ENCODE peak calls at places on chromosomes 4 and X, in eight cellular contexts. U is A549, P is heart left ventricle, X is right lobe of liver, V is IMR-90, J is esophagus squamous epithelium, N is tibial nerve, K is suprapubic skin. I is an unnamed sample.

GRCh38 chr4:186621959-186622553 is 66.7 kb upstream of the MTNR1A start:
- DNase-seq in P (no peak), V (peak), J (no peak), K (no peak), U (no peak), X (no peak), N (no peak), I (no peak)

GRCh38 chr4:73832651-73833237 is 3.7 kb upstream of the CXCL6 start:
- DNase-seq in J (no peak), V (peak), U (no peak), X (no peak), N (no peak), K (no peak), P (no peak), I (no peak)

GRCh38 chr4:76674995-76675394 is 222.9 kb downstream of the SOWAHB start:
- DNase-seq in J (no peak), P (no peak), X (no peak), K (no peak), V (no peak), N (no peak), U (no peak), I (no peak)

GRCh38 chr4:71461422-71461821 is 122.6 kb downstream of the SLC4A4 start:
- DNase-seq in J (no peak), U (no peak), N (no peak), K (no peak), V (no peak), P (no peak), X (no peak), I (no peak)

GRCh38 chr4:26476545-26476944 is 13.7 kb downstream of the CCKAR start:
- DNase-seq in N (no peak), X (no peak), K (no peak), P (no peak), U (no peak), J (no peak), V (no peak), I (no peak)

GRCh38 chrX:74509989-74510388 is 88.7 kb downstream of the SLC16A2 start:
- DNase-seq in K (no peak), U (no peak), V (peak), X (no peak), N (no peak), J (no peak), P (no peak), I (no peak)

GRCh38 chrX:12411831-12412230 is 273.6 kb downstream of the FRMPD4 start:
- DNase-seq in X (no peak), K (no peak), J (no peak), U (no peak), V (peak), N (no peak), P (no peak), I (no peak)

GRCh38 chrX:132957211-132958085 is 981 bp downstream of the HS6ST2 start:
- DNase-seq in U (no peak), X (peak), N (no peak), K (no peak), V (no peak), J (no peak), P (no peak), I (no peak)

GRCh38 chr4:123090886-123091285 is 168.5 kb upstream of the NUDT6 start:
- DNase-seq in P (no peak), N (no peak), K (no peak), X (no peak), J (no peak), U (no peak), V (no peak), I (no peak)

GRCh38 chrX:63349307-63349706 is 1.8 kb downstream of the SPIN4 start:
- DNase-seq in P (no peak), J (no peak), V (no peak), U (no peak), K (no peak), X (no peak), N (no peak), I (no peak)

GRCh38 chr4:48642421-48643144 is 137.5 kb downstream of the FRYL start:
- DNase-seq in P (no peak), J (no peak), K (no peak), N (no peak), U (no peak), X (no peak), V (peak), I (no peak)

GRCh38 chr4:115090483-115091075 is 22.8 kb downstream of the NDST4 start:
- DNase-seq in N (no peak), J (no peak), V (peak), X (no peak), U (no peak), P (no peak), K (no peak), I (no peak)

GRCh38 chrX:131704136-131704695 is 160.3 kb downstream of the OR13H1 start:
- DNase-seq in X (peak), U (peak), K (no peak), J (peak), V (peak), P (no peak), N (no peak), I (peak)

GRCh38 chr4:61531188-61531587 is 331.1 kb downstream of the ADGRL3 start:
- DNase-seq in V (no peak), P (no peak), X (no peak), N (no peak), K (no peak), J (no peak), U (no peak), I (no peak)

GRCh38 chr4:17066241-17066640 is 167.8 kb upstream of the LDB2 start:
- DNase-seq in U (no peak), V (peak), X (no peak), N (no peak), J (no peak), K (no peak), P (no peak), I (no peak)

GRCh38 chr4:185352741-185353140 is 43.0 kb downstream of the LRP2BP start:
- DNase-seq in X (no peak), P (no peak), J (no peak), V (no peak), N (no peak), U (no peak), K (no peak), I (no peak)

GRCh38 chr4:69156913-69157312 is 57.6 kb downstream of the UGT2B11 start:
- DNase-seq in X (no peak), N (no peak), J (no peak), U (no peak), K (no peak), P (no peak), V (no peak), I (no peak)

GRCh38 chr4:8209997-8210396 is 10.9 kb downstream of the SH3TC1 start:
- DNase-seq in U (no peak), P (no peak), X (peak), V (no peak), N (no peak), K (no peak), J (no peak), I (no peak)

GRCh38 chr4:179007758-179008157 is 1565.5 kb upstream of the AGA start:
- DNase-seq in U (no peak), V (no peak), X (no peak), K (no peak), P (no peak), N (no peak), J (no peak), I (no peak)

GRCh38 chr4:39568805-39569204 is 41.6 kb upstream of the UGDH start:
- DNase-seq in U (no peak), J (no peak), N (no peak), P (no peak), X (no peak), V (no peak), K (no peak), I (no peak)

GRCh38 chrX:14039344-14039743 is 9.7 kb upstream of the GEMIN8 start:
- DNase-seq in U (no peak), K (no peak), N (peak), P (peak), X (peak), V (peak), J (no peak), I (peak)

GRCh38 chr4:56979674-56980073 is 978 bp downstream of the POLR2B start:
- DNase-seq in N (no peak), V (peak), K (no peak), U (no peak), X (peak), J (no peak), P (no peak), I (no peak)

GRCh38 chr4:12889054-12889453 is 595.1 kb downstream of the RAB28 start:
- DNase-seq in J (no peak), X (no peak), U (no peak), V (no peak), N (peak), P (peak), K (no peak), I (no peak)

DNA sequence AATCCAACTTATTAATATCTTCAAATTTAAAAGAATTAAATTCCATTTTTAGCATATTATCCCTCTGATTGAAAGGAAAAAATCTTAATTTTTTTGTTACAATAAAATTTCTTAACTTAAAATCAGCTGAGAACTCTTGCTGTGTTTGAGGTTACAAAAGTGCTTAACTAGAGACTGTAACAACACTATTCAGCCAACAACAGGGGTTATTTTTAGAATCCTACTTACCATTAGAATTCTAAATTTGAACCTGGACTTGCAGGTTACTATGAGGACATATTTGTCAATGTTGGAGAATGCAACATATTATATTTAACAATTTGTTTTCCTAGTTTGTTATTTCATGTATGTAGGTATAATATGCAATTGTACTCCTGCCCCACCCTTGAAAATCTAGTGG is 238.1 kb upstream of the CXXC4 start:
- DNase-seq in N (no peak), J (no peak), U (no peak), P (no peak), K (no peak), V (no peak), X (no peak), I (no peak)
- H3K27ac ChIP-seq in N (no peak), J (no peak), U (no peak), P (no peak), K (no peak), V (no peak), X (no peak), I (no peak)

GRCh38 chr4:100848865-100849264 is 331.0 kb upstream of the EMCN start:
- DNase-seq in J (no peak), N (no peak), V (no peak), P (no peak), X (no peak), K (no peak), U (no peak), I (no peak)
- TF ChIP-seq CTCF in J (peak), N (no peak), V (no peak), P (no peak), X (no peak), K (no peak), U (no peak), I (no peak)

GRCh38 chr4:146175541-146176453 is at the start of gene LSM6:
- DNase-seq in X (peak), K (peak), N (peak), U (peak), J (peak), P (peak), V (peak), I (peak)
- TF ChIP-seq POLR2A in X (peak), K (peak), N (peak), U (peak), J (peak), P (peak), V (no peak), I (peak)

DNA sequence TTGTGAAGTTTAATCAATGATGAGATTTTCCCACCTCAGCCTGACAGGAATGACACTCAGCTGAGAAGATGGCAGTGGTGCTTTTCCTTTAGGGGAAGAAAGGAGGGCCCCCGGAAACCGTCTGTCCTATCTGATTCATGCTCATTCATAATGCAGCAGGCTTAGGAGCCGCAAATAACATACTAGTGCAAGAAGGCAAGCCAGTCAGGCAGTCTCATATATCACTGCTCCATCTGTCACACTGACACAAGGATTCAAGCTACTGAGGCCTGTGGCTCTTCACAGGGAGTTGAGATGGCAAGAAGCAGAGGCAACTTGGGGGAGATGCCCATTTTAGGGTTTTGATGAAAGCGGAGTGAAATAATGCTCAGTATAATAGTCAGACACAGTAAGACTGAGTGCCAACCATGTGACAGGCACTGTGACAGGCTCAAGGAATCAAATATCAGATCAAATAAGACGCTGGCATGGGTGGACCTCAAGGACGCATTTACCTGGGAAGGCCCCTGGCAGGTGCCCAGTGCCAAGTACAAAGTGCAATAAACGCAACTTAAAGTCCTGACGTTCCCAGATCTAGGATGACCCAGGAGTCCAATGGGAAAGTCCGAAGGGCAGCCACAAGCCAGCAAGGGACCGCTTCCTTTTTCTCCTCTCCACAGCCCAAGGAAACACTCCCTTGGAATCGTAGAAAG is 63.4 kb downstream of the FHDC1 start:
- DNase-seq in K (no peak), V (no peak), J (no peak), X (no peak), P (no peak), N (no peak), U (no peak), I (no peak)
- H3K27ac ChIP-seq in K (no peak), V (no peak), J (peak), X (no peak), P (no peak), N (no peak), U (no peak), I (no peak)

DNA sequence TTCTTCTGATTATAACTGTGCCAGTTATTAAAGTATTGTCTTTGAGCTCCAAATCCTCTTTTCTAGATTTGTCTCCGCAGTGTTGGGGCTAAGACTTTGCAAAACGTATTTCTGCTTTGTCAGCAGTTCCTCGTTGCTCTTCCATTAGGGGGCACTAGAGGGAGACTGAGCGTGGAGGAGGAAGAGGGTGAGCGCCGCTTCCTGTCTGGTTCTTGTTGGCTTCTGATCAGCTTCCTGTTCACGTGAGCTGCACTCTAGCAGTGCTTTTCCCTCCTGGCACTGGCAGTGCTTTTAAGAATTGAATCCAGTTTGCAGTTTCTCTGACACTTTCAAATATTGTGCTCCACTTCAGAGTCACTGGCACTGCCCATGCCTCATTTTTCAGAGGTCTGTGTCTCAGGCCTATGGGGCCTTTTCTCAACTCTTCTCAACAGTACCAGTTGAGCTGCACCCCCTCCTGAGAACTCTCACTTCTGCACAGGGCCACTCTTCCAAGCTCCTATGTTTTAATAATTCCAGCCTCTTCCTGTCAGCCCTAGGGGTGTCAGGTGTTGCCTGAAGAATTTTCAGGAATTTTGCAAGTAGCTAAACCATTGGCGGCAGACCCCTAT is 54.4 kb upstream of the LCORL start:
- DNase-seq in J (no peak), X (no peak), K (no peak), U (no peak), P (peak), V (peak), N (peak), I (no peak)
- TF ChIP-seq CTCF in J (peak), X (no peak), K (no peak), U (no peak), P (peak), V (peak), N (peak), I (peak)

DNA sequence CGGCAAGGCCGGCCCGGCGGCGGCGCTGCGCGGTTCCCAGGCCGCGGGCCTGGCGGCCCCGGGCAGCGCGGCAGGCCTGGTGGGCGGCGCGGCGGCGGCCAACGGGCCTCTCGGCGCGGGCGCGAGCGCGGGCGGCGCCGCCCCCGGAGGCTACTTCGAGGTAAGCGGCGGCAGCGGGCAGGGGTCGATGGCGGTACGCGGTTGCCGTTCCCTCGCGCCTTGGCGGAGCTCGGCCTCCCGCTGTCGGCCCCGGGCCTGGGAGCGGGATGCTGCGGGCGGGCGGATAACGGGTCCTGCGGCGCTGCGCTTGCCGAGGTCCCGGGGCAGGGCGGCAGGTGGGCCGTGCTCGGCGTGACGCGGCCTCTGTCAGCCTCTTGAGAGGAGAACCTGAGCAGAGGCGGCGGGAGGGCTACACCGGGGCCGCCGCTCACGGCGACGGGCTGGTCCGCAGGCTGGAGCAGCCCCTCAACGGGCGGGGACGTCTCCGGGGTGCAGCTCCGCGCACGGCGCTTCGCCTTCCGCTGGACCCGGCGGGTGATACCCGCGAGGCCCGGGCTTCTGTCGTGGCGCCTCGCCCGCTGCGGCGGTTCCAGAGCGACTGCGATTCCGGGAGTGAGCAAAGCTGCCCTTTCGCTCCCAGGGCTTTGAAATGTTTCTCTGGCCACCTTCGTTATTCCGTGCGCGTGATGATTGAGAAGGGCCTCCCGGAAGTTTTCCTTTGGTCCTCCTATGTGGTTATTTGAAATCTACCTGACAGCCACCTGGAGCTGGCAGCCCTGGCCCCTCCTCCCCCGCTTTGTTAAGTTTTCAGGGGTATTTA is 774 bp downstream of the FAM193A start:
- DNase-seq in J (no peak), K (no peak), V (peak), N (no peak), P (peak), X (peak), U (no peak), I (peak)
- TF ChIP-seq POLR2A in J (no peak), K (no peak), V (no peak), N (no peak), P (no peak), X (peak), U (no peak), I (no peak)

I was measured in adrenal gland.